ENCODE peak calls at places on chromosomes 7 and 10, in ten cellular contexts. Q, I, X, A, H, P, Y, V, N and U are unnamed samples.

GRCh38 chr7:20786421-20786778 is 286 bp downstream of the SP8 start:
- DNase-seq in V (no peak), Q (no peak), H (no peak), A (no peak), X (peak), N (no peak), I (no peak), Y (no peak), P (no peak), U (no peak)

GRCh38 chr10:129089341-129089740 is 377.7 kb upstream of the MGMT start:
- DNase-seq in P (no peak), A (no peak), V (no peak), Q (no peak), I (no peak), X (no peak), N (no peak), Y (no peak), H (no peak), U (no peak)

GRCh38 chr7:115249080-115249479 is 327.2 kb downstream of the MDFIC start:
- DNase-seq in I (no peak), Y (no peak), P (no peak), V (no peak), Q (no peak), A (no peak), N (no peak), H (peak), X (no peak), U (no peak)

GRCh38 chr10:17001961-17002749 is 127.5 kb downstream of the CUBN start:
- DNase-seq in X (no peak), Y (no peak), A (no peak), V (no peak), N (peak), P (no peak), I (peak), H (no peak), Q (peak), U (peak)

GRCh38 chr7:75951506-75951905 is 36.6 kb downstream of the POR start:
- DNase-seq in N (no peak), A (no peak), Q (no peak), I (peak), H (no peak), X (no peak), P (no peak), Y (no peak), V (no peak), U (no peak)

GRCh38 chr7:114921636-114922150 is at the start of gene MDFIC:
- DNase-seq in Q (no peak), P (no peak), H (no peak), Y (peak), I (no peak), X (peak), V (peak), N (peak), A (no peak), U (no peak)

GRCh38 chr10:7444576-7445226 is 33.9 kb upstream of the SFMBT2 start:
- DNase-seq in X (peak), H (no peak), V (no peak), A (no peak), I (no peak), P (no peak), Q (no peak), N (no peak), Y (peak), U (no peak)

GRCh38 chr7:32518534-32519140 is 23.3 kb downstream of the AVL9 start:
- DNase-seq in A (no peak), I (no peak), V (no peak), P (no peak), N (peak), X (peak), Q (no peak), Y (no peak), H (peak), U (no peak)

GRCh38 chr10:98919899-98920298 is 315.8 kb downstream of the HPSE2 start:
- DNase-seq in I (no peak), Q (no peak), P (no peak), A (no peak), X (no peak), N (no peak), H (no peak), Y (no peak), V (no peak), U (no peak)

GRCh38 chr7:19069842-19070241 is 47.6 kb downstream of the TWIST1 start:
- DNase-seq in X (peak), V (no peak), Q (no peak), Y (no peak), N (no peak), I (no peak), H (no peak), A (no peak), P (no peak), U (no peak)

GRCh38 chr7:19062216-19062615 is 55.2 kb downstream of the TWIST1 start:
- DNase-seq in H (no peak), P (no peak), Y (no peak), X (no peak), V (no peak), N (no peak), A (no peak), Q (no peak), I (no peak), U (no peak)

GRCh38 chr7:19061331-19061730 is 56.1 kb downstream of the TWIST1 start:
- DNase-seq in P (no peak), V (no peak), I (no peak), Q (no peak), A (no peak), N (no peak), X (no peak), H (no peak), Y (no peak), U (no peak)

GRCh38 chr7:19060870-19061269 is 56.6 kb downstream of the TWIST1 start:
- DNase-seq in V (no peak), Y (no peak), N (no peak), P (no peak), H (peak), X (no peak), Q (no peak), I (no peak), A (no peak), U (no peak)

GRCh38 chr7:19066109-19066508 is 51.3 kb downstream of the TWIST1 start:
- DNase-seq in Q (no peak), X (no peak), Y (no peak), V (no peak), N (no peak), A (no peak), I (no peak), H (no peak), P (no peak), U (no peak)
- H3K27ac ChIP-seq in Q (no peak), X (no peak), Y (no peak), V (no peak), N (no peak), A (no peak), I (no peak), H (no peak), P (no peak), U (no peak)

GRCh38 chr10:88131561-88132139 is 268.2 kb downstream of the PTEN start:
- DNase-seq in V (no peak), N (no peak), H (no peak), Y (peak), X (no peak), A (no peak), I (peak), Q (no peak), P (no peak), U (peak)
- H3K27ac ChIP-seq in V (no peak), N (no peak), H (no peak), Y (peak), X (no peak), A (no peak), I (no peak), Q (no peak), P (no peak), U (peak)

DNA sequence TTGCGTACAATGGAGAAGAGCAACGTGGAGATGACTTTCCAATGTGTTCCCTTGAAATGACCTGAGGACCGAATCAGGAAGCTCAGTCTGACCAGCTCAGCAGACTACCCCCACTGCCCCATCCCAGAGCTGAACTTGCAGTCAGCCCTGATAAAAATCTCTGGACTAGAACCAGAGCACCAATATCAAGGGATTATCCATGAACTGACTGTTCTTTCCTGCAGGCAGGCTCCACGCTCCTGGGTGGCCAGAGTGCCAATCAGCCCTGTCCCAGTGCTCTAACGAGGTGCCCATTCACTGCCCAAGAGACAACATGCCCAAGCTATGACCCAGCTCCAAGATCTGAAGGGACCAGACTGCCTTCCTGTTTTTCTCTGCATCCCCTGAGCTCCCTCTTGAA is 130.3 kb downstream of the KCNMA1 start:
- DNase-seq in I (no peak), X (no peak), Y (no peak), H (peak), P (no peak), V (no peak), N (no peak), A (no peak), Q (no peak), U (no peak)
- H3K27ac ChIP-seq in I (peak), X (no peak), Y (no peak), H (peak), P (peak), V (peak), N (no peak), A (no peak), Q (no peak), U (peak)

GRCh38 chr10:96047004-96047649 is 3.7 kb downstream of the CCNJ start:
- DNase-seq in V (no peak), Y (no peak), H (no peak), Q (no peak), A (no peak), X (no peak), P (no peak), N (no peak), I (no peak), U (no peak)
- H3K27ac ChIP-seq in V (no peak), Y (no peak), H (no peak), Q (no peak), A (no peak), X (no peak), P (no peak), N (no peak), I (no peak), U (no peak)

GRCh38 chr10:132471484-132471883 is 66.1 kb upstream of the INPP5A start:
- DNase-seq in V (no peak), N (no peak), P (no peak), H (no peak), Y (no peak), Q (no peak), A (no peak), I (no peak), X (no peak), U (peak)
- H3K27ac ChIP-seq in V (no peak), N (no peak), P (no peak), H (no peak), Y (no peak), Q (no peak), A (peak), I (no peak), X (no peak), U (peak)

GRCh38 chr10:36671607-36672006 is 453.8 kb upstream of the ANKRD30A start:
- DNase-seq in Q (no peak), X (no peak), I (no peak), V (no peak), Y (no peak), P (no peak), H (peak), A (no peak), N (no peak), U (no peak)
- H3K27ac ChIP-seq in Q (no peak), X (no peak), I (no peak), V (peak), Y (no peak), P (no peak), H (peak), A (no peak), N (no peak), U (no peak)